ENCODE peak calls at places on chromosomes 11 and 22, in four cellular contexts. B is heart left ventricle, W is Peyer's patch, P is gastrocnemius medialis. K is an unnamed sample. For H3K4me1, the result is how much of the 10 kb centered on the place peaks cover.

GRCh38 chr11:69076129-69076791 is 27.5 kb downstream of the TPCN2 start:
- DNase-seq in B (no peak), P (no peak), W (no peak), K (no peak)

GRCh38 chr22:35375031-35375430 is 5.9 kb upstream of the HMOX1 start:
- DNase-seq in W (no peak), B (no peak), P (no peak), K (no peak)

GRCh38 chr22:30453731-30454510 is 17.9 kb downstream of the SEC14L3 start:
- DNase-seq in W (no peak), B (no peak), P (no peak), K (no peak)

GRCh38 chr22:37079668-37080171 is 28.2 kb downstream of the KCTD17 start:
- DNase-seq in P (no peak), W (peak), B (no peak), K (no peak)

GRCh38 chr22:20857838-20858614 is 585 bp downstream of the PI4KA start:
- DNase-seq in W (peak), P (peak), B (peak), K (peak)

GRCh38 chr22:19886605-19887250 is 32.1 kb upstream of the GNB1L start:
- DNase-seq in P (no peak), W (peak), B (no peak), K (no peak)

GRCh38 chr11:111253630-111254029 is 8.1 kb downstream of the POU2AF2 start:
- DNase-seq in P (no peak), W (no peak), B (no peak), K (no peak)

GRCh38 chr11:94647926-94648325 is 80.8 kb downstream of the PIWIL4 start:
- DNase-seq in P (no peak), B (peak), W (no peak), K (no peak)

GRCh38 chr22:24498826-24499225 is 3.7 kb downstream of the UPB1 start:
- DNase-seq in W (no peak), P (no peak), B (no peak), K (no peak)

GRCh38 chr11:109644158-109644557 is 222.2 kb downstream of the C11orf87 start:
- DNase-seq in W (no peak), B (peak), P (no peak), K (no peak)

GRCh38 chr11:112541140-112541901 is 280.7 kb upstream of the PLET1 start:
- DNase-seq in B (no peak), W (no peak), P (peak), K (no peak)

GRCh38 chr11:4881860-4882500 is at the start of gene OR51T1:
- DNase-seq in B (no peak), W (no peak), P (no peak), K (no peak)

GRCh38 chr11:87422566-87422965 is 384.8 kb downstream of the TMEM135 start:
- DNase-seq in W (no peak), B (no peak), P (no peak), K (no peak)

GRCh38 chr22:24437820-24438328 is 10.5 kb downstream of the ADORA2A start:
- DNase-seq in P (peak), B (no peak), W (peak), K (no peak)

GRCh38 chr11:35944503-35945136 is 758 bp downstream of the LDLRAD3 start:
- DNase-seq in B (no peak), P (peak), W (no peak), K (no peak)

GRCh38 chr11:122731500-122731913 is 76.0 kb downstream of the UBASH3B start:
- DNase-seq in P (no peak), W (no peak), B (no peak), K (no peak)

GRCh38 chr11:67254768-67255167 is 11.5 kb upstream of the GRK2 start:
- DNase-seq in P (no peak), B (no peak), W (no peak), K (peak)
- H3K4me1 ChIP-seq in P (under half), B (under half), W (under half), K (under half)

DNA sequence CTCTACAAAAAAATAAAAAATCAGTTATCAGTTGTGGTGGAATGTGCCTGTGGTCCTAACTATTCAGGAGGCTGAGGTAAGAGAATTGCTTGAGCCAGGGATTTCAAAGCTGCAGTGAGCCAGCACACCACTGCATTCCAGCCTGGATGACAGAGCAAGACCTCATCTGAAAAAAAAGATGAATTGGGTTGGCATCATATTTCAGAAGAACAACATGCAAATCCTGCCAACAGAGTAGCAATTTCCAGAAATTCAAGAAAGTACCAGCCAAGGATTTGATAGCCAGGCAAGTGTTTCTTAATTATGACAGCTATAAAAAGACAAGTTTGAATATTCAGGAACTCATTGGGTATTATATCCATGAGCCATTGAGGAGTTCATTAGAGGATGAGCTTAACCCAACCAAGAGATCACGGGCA is 75.2 kb downstream of the USP47 start:
- DNase-seq in W (no peak), B (no peak), P (peak), K (no peak)
- H3K27ac ChIP-seq in W (no peak), B (peak), P (peak), K (peak)

GRCh38 chr11:84476581-84476980 is 1150.6 kb downstream of the DLG2 start:
- DNase-seq in W (no peak), P (no peak), B (no peak), K (no peak)

GRCh38 chr11:84468255-84468654 is 1158.9 kb downstream of the DLG2 start:
- DNase-seq in B (no peak), P (no peak), W (no peak), K (no peak)

DNA sequence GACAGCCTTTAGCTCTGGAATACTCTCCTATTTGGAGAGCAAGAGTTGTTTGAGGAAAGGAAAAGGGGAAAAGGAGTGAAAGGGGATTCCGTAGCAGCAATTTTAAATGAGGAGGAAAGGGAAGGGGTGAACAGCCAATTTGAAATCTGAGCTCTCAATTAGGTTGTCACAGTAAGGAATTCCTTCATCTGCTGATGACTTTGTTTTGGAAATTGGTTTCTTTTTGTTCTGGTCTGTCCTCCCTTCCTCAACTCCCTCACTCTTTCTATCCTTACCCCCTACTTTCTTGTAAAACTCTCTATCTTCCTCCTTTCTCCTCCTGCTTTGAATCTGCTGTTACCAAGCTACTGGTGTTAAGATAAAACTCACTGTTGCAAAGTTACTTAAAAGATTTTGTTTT is 1155.6 kb downstream of the DLG2 start:
- DNase-seq in P (no peak), W (no peak), B (no peak), K (no peak)
- H3K4me1 ChIP-seq in P (under half), W (under half), B (under half), K (under half)

GRCh38 chr22:28983788-28984441 is 77.7 kb downstream of the C22orf31 start:
- DNase-seq in W (no peak), B (no peak), P (no peak), K (no peak)

GRCh38 chr22:28983190-28983589 is 78.4 kb downstream of the C22orf31 start:
- DNase-seq in P (no peak), B (no peak), W (no peak), K (no peak)

GRCh38 chr22:28985581-28986290 is 75.9 kb downstream of the C22orf31 start:
- DNase-seq in W (no peak), P (no peak), B (no peak), K (no peak)

GRCh38 chr22:28986366-28986765 is 75.3 kb downstream of the C22orf31 start:
- DNase-seq in P (no peak), B (no peak), W (no peak), K (no peak)

DNA sequence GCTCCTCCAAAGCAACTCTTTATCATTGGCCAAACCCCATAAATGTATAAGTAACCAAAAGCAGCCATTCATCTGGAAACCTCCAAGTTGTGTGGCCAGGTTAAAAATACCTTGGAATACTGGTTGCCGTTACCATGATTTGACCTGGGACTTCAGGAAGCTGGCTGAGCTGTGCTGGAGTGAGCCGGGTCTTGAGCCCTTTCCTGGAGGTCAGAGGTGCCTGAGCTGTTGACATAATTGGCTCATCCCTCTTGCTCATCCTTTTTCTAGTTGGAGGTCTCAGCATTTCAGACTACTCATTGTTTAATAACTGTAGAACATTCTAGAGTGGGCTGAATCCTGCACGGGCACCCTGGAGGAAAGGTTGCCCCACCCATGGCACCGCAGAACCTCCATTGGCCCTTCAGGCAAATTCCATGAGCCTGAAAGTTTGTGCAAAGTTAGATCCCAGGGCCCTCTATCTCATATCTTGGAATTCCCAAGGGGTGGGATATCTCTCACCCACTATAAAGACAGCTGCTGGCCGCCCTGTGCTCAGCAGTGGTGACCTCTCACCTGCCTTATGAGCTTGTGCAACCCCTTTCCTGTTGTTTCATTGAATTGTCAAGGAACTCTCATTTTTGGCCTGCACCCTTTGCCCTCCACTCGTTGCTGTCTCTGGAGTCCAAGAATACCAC is 77.0 kb downstream of the C22orf31 start:
- DNase-seq in W (no peak), B (no peak), P (no peak), K (no peak)
- H3K27ac ChIP-seq in W (no peak), B (no peak), P (no peak), K (no peak)

GRCh38 chr22:39910875-39911601 is 10.2 kb downstream of the GRAP2 start:
- DNase-seq in P (no peak), W (no peak), B (no peak), K (no peak)
- H3K4me1 ChIP-seq in P (under half), W (under half), B (under half), K (under half)

GRCh38 chr22:39931271-39931670 is 28.9 kb upstream of the TMA7B start:
- DNase-seq in P (no peak), B (no peak), W (no peak), K (no peak)
- H3K27ac ChIP-seq in P (no peak), B (no peak), W (no peak), K (no peak)

DNA sequence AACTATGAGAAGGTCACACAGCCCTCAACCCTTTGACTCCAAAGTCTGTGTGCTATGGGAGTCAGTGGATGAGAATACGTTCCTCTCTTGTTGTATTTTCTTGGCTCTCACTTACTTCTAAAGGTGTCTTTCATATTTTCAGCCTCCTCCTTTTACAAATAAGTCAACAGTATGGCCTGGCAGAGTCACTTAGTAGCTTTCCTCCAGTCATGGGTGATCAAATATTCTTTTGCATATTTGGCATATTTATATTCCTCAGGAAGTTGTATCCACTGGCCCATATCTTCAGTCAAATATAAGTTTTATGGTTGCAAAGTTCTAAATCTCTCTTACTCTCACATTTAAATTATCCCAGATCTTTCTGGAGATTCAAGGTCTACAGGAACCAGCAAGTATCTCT is 327.5 kb downstream of the ETS1 start:
- DNase-seq in B (no peak), P (no peak), W (no peak), K (no peak)
- H3K4me1 ChIP-seq in B (under half), P (under half), W (under half), K (under half)

DNA sequence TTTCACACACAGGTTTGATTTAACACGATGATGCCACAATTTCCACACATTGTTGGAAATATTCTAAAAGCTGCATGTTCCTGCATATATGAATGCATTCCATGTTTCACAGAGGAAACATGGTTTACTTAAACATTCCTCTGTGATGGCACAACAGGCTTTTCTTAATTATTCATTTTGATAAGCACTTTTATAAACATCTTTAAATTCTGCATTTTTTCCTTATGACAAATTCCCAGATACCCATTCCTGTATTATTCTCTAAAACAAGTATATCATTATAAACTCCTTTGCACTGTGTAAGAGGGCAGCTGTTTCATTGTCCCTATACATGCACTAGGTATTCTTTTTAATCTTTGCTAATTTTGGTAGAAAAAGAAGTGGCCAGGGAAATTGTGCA is 532.3 kb downstream of the SOX6 start:
- DNase-seq in B (no peak), P (no peak), W (no peak), K (no peak)
- H3K27ac ChIP-seq in B (no peak), P (no peak), W (no peak), K (no peak)